ENCODE peak calls at places on chromosomes 2 and 18, in four cellular contexts. U is colonic mucosa, X is endodermal cell, A is neuronal stem cell. T is an unnamed sample.

GRCh38 chr18:74375999-74376398 is 60.4 kb downstream of the C18orf63 start:
- DNase-seq in X (no peak), U (peak; percentile 12), A (no peak), T (no peak)

GRCh38 chr18:2147866-2148265 is 423.4 kb downstream of the METTL4 start:
- DNase-seq in U (no peak), A (no peak), X (no peak), T (no peak)

GRCh38 chr2:163878718-163879117 is 142.9 kb upstream of the FIGN start:
- DNase-seq in X (peak; percentile 87), U (peak; percentile 18), A (peak; percentile 1), T (no peak)

GRCh38 chr2:16774980-16775963 is 109.6 kb upstream of the CYRIA start:
- DNase-seq in A (peak; percentile 24), U (no peak), X (peak; percentile 80), T (no peak)

GRCh38 chr2:121877366-121877765 is 121.9 kb downstream of the TSN start:
- DNase-seq in X (no peak), A (no peak), U (no peak), T (no peak)

GRCh38 chr2:225911019-225911418 is 511.5 kb downstream of the NYAP2 start:
- DNase-seq in A (no peak), U (no peak), X (no peak), T (no peak)

GRCh38 chr2:59182249-59182648 is 941.1 kb upstream of the FANCL start:
- DNase-seq in U (no peak), X (peak; percentile 86), A (peak; percentile 21), T (no peak)

GRCh38 chr2:2856723-2857415 is 520.7 kb downstream of the EIPR1 start:
- DNase-seq in A (no peak), U (no peak), X (no peak), T (no peak)

GRCh38 chr2:127859712-127860085 is 1.7 kb upstream of the POLR2D start:
- DNase-seq in A (no peak), X (peak; percentile 94), U (peak; percentile 84), T (peak; percentile 86)

GRCh38 chr2:148023861-148024260 is 3.0 kb downstream of the MBD5 start:
- DNase-seq in U (no peak), A (no peak), X (no peak), T (no peak)

GRCh38 chr2:59604143-59604542 is 949.3 kb downstream of the BCL11A start:
- DNase-seq in A (no peak), U (no peak), X (no peak), T (no peak)

GRCh38 chr18:944440-944839 is 39.8 kb downstream of the ADCYAP1 start:
- DNase-seq in A (no peak), X (no peak), U (no peak), T (no peak)

GRCh38 chr2:8692783-8693768 is 11.2 kb downstream of the ID2 start:
- DNase-seq in U (peak; percentile 82), X (peak; percentile 91), A (peak; percentile 20), T (peak; percentile 76)

GRCh38 chr2:127683766-127684165 is 8.4 kb upstream of the LIMS2 start:
- DNase-seq in U (no peak), X (peak; percentile 29), A (no peak), T (no peak)

GRCh38 chr2:130355181-130355577 is 677 bp upstream of the PTPN18 start:
- DNase-seq in X (peak; percentile 55), U (peak; percentile 38), A (no peak), T (no peak)

GRCh38 chr2:8673381-8673780 is 8.5 kb upstream of the ID2 start:
- DNase-seq in U (no peak), X (no peak), A (no peak), T (no peak)

GRCh38 chr18:50662177-50662576 is 102.3 kb downstream of the MAPK4 start:
- DNase-seq in X (peak; percentile 49), U (peak; percentile 24), A (no peak), T (no peak)

GRCh38 chr2:109351164-109351756 is 222.3 kb downstream of the SH3RF3 start:
- DNase-seq in U (no peak), A (no peak), X (peak; percentile 33), T (no peak)

GRCh38 chr2:1675633-1676032 is 68.7 kb downstream of the PXDN start:
- DNase-seq in U (no peak), A (no peak), X (peak; percentile 47), T (no peak)

GRCh38 chr2:240250985-240251847 is 110.8 kb upstream of the OTOS start:
- DNase-seq in X (peak; percentile 79), A (peak; percentile 38), U (peak; percentile 74), T (peak; percentile 99)

GRCh38 chr2:181304011-181304844 is 153.0 kb upstream of the ITGA4 start:
- DNase-seq in A (no peak), X (no peak), U (no peak), T (no peak)

GRCh38 chr18:9722691-9723090 is 14.6 kb downstream of the RAB31 start:
- DNase-seq in X (peak; percentile 83), U (peak; percentile 58), A (no peak), T (no peak)

DNA sequence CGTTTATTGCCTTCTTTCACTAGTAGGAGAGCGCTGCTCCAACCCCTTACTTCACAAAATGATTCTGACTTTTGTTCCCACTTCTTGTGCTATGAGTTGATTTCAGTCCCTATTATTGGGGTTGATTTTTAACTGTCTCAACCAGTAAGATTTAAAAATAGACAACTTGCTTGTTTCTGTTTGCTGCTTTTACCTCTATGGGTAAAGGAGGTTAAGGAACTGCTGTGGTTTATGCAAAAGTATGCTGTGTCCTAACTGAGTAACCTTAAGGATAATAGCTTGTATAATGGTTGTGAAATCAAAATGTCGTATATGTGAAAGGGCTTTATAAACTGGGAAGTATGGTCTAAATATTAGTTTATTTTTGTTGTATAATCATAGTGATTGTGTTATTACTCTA is 22.6 kb downstream of the ALMS1 start:
- DNase-seq in A (no peak), U (no peak), X (no peak), T (no peak)
- H3K9ac ChIP-seq in A (no peak overlapping the region), U (no peak overlapping the region), X (no peak overlapping the region), T (no peak overlapping the region)

GRCh38 chr2:218003994-218004419 is 1.2 kb upstream of the TNS1 start:
- DNase-seq in A (no peak), U (peak; percentile 57), X (no peak), T (no peak)
- H3K4me3 ChIP-seq in A (no peak overlapping the region), U (no peak overlapping the region), X (no peak overlapping the region), T (no peak overlapping the region)

GRCh38 chr18:36043153-36043552 is 24.2 kb downstream of the RPRD1A start:
- DNase-seq in A (no peak), X (no peak), U (no peak), T (no peak)
- H3K9ac ChIP-seq in A (no peak overlapping the region), X (no peak overlapping the region), U (no peak overlapping the region), T (no peak overlapping the region)

DNA sequence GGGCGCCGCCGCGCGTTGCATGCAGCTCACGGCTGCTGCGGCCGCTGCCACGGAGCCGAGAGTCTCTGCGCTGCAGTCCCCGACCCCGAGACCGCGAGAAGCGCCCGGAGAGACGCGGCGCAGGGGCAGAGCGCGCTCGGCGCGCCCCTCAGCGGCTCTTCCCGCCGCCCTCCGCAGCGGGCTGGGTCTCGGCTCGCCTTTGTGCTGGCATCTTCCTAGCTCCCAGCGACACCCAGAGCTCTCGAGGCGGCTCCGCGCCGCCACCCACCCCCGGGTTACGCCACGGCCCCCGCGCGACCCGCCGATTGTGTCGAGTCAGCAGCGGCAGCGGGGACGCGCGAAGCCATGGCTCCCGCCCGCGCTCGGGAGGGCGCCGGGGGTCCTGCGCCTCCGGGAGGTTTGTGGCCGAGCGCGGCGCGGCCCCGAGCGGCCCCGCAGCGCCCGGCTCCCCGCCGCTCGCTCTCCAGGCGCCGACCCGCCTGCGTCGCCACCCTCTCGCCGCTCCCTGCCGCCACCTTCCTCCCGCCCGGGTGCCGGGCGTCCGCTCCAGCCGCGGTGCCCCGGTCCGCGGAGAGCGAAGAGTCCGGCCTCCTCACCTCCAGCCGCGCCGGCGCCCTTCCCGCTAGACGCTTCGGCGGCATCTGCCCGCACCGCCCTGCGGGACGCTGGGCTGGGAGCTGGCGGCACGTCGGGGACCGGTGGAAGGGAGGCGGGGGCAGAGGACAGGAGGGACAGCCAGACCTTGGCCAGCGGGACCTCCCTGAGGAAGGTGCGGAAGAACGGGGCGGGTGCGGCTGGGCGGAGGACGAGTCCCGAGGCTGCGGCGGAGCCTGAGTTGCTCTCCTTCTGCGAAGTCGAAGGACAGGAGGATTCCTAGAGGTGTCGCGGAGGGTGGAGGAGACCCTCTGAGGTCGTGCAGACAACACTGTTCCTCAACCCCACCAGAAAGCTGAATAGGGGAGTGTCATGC is 46.3 kb upstream of the CCDC150 start:
- DNase-seq in A (peak; percentile 62), U (peak; percentile 18), X (peak; percentile 86), T (peak; percentile 75)
- H3K4me3 ChIP-seq in A (peak within 1 kb of the TSS; percentile 83), U (peak within 1 kb of the TSS; percentile 45), X (peak within 1 kb of the TSS; percentile 85), T (peak within 1 kb of the TSS; percentile 61)

GRCh38 chr2:137960223-137960622 is 4.0 kb upstream of the HNMT start:
- DNase-seq in A (no peak), X (no peak), U (no peak), T (no peak)

GRCh38 chr2:137952586-137953129 is 11.6 kb upstream of the HNMT start:
- DNase-seq in A (no peak), X (no peak), U (no peak), T (no peak)

GRCh38 chr2:137961602-137962001 is 2.7 kb upstream of the HNMT start:
- DNase-seq in U (no peak), A (no peak), X (no peak), T (no peak)

GRCh38 chr2:137951606-137952005 is 12.7 kb upstream of the HNMT start:
- DNase-seq in X (no peak), A (no peak), U (no peak), T (no peak)

GRCh38 chr2:137957033-137957432 is 7.2 kb upstream of the HNMT start:
- DNase-seq in A (no peak), U (no peak), X (no peak), T (no peak)
- H3K9ac ChIP-seq in A (no peak overlapping the region), U (no peak overlapping the region), X (no peak overlapping the region), T (no peak overlapping the region)

GRCh38 chr2:134233733-134234135 is 20.1 kb upstream of the MGAT5 start:
- DNase-seq in X (no peak), A (no peak), U (no peak), T (no peak)

GRCh38 chr2:134235771-134236170 is 18.1 kb upstream of the MGAT5 start:
- DNase-seq in A (no peak), U (no peak), X (no peak), T (no peak)

GRCh38 chr2:134232461-134232860 is 21.4 kb upstream of the MGAT5 start:
- DNase-seq in X (no peak), A (no peak), U (no peak), T (no peak)

GRCh38 chr2:134232868-134233732 is 20.8 kb upstream of the MGAT5 start:
- DNase-seq in A (no peak), X (no peak), U (no peak), T (no peak)

GRCh38 chr2:134234535-134234934 is 19.3 kb upstream of the MGAT5 start:
- DNase-seq in U (no peak), X (no peak), A (no peak), T (no peak)
- H3K4me3 ChIP-seq in U (no peak overlapping the region), X (peak overlapping the region; percentile 12), A (no peak overlapping the region), T (no peak overlapping the region)

GRCh38 chr2:24083567-24084385 is 858 bp downstream of the TP53I3 start:
- DNase-seq in X (peak; percentile 95), A (peak; percentile 78), U (peak; percentile 94), T (peak; percentile 97)

GRCh38 chr2:24080721-24081120 is 3.9 kb downstream of the TP53I3 start:
- DNase-seq in U (no peak), X (no peak), A (no peak), T (no peak)

GRCh38 chr2:24086241-24086640 is 1.6 kb upstream of the TP53I3 start:
- DNase-seq in X (no peak), A (no peak), U (no peak), T (no peak)

GRCh38 chr2:24084386-24085375 is at the start of gene TP53I3:
- DNase-seq in A (peak; percentile 94), U (peak; percentile 88), X (peak; percentile 98), T (peak; percentile 96)

GRCh38 chr2:24082787-24083566 is 1.7 kb downstream of the TP53I3 start:
- DNase-seq in X (no peak), U (no peak), A (no peak), T (peak; percentile 73)
- H3K9ac ChIP-seq in X (peak overlapping the region; percentile 62), U (peak overlapping the region; percentile 57), A (no peak overlapping the region), T (peak overlapping the region; percentile 58)